ENCODE peak calls at places on chromosome 17, in four cellular contexts. H is SK-N-SH, A is K562, Y is HepG2. P is an unnamed sample.
A peak's percentile ranks its signal among the peaks of the same experiment; 100 is the strongest.

GRCh38 chr17:69223809-69224208 is 4.8 kb downstream of the ABCA10 start:
- DNase-seq in H (no peak), A (no peak), Y (peak; percentile 69), P (no peak)

GRCh38 chr17:29124135-29124930 is 55.9 kb downstream of the MYO18A start:
- DNase-seq in H (peak; percentile 80), A (peak; percentile 68), Y (peak; percentile 71), P (peak; percentile 51)

GRCh38 chr17:7431231-7431630 is 2.6 kb downstream of the SPEM3 start:
- DNase-seq in H (no peak), A (no peak), Y (no peak), P (no peak)

GRCh38 chr17:35930211-35931065 is at the start of gene RDM1:
- DNase-seq in H (peak; percentile 92), A (peak; percentile 98), Y (no peak), P (peak; percentile 94)

GRCh38 chr17:13970531-13970930 is 98.8 kb upstream of the COX10 start:
- DNase-seq in H (no peak), A (no peak), Y (no peak), P (no peak)

GRCh38 chr17:17780941-17781590 is 55.7 kb downstream of the SREBF1 start:
- DNase-seq in H (peak; percentile 54), A (no peak), Y (no peak), P (peak; percentile 71)

GRCh38 chr17:59856859-59857794 is 35.6 kb downstream of the TUBD1 start:
- DNase-seq in H (no peak), A (no peak), Y (no peak), P (no peak)

GRCh38 chr17:17774009-17774881 is 62.5 kb downstream of the SREBF1 start:
- DNase-seq in H (no peak), A (no peak), Y (no peak), P (no peak)

GRCh38 chr17:75869282-75870141 is 8.9 kb downstream of the TRIM47 start:
- DNase-seq in H (peak; percentile 53), A (peak; percentile 24), Y (peak; percentile 99), P (no peak)

GRCh38 chr17:75832652-75833400 is 11.4 kb downstream of the UNC13D start:
- DNase-seq in H (no peak), A (no peak), Y (no peak), P (peak; percentile 77)

GRCh38 chr17:5241861-5242671 is 7.4 kb upstream of the SCIMP start:
- DNase-seq in H (no peak), A (no peak), Y (no peak), P (no peak)

GRCh38 chr17:48330386-48330785 is 99.6 kb downstream of the SKAP1 start:
- DNase-seq in H (no peak), A (no peak), Y (no peak), P (no peak)

GRCh38 chr17:29179232-29180036 is 764 bp downstream of the MYO18A start:
- DNase-seq in H (peak; percentile 84), A (peak; percentile 87), Y (peak; percentile 89), P (peak; percentile 89)

GRCh38 chr17:49373115-49373514 is 11.1 kb upstream of the ZNF652 start:
- DNase-seq in H (no peak), A (no peak), Y (no peak), P (no peak)

GRCh38 chr17:61381537-61381936 is 18.1 kb upstream of the TBX2 start:
- DNase-seq in H (peak; percentile 76), A (no peak), Y (no peak), P (no peak)

GRCh38 chr17:77995146-77995852 is 36.8 kb downstream of the TNRC6C start:
- DNase-seq in H (peak; percentile 57), A (no peak), Y (no peak), P (no peak)

GRCh38 chr17:59067340-59067739 is 39.3 kb downstream of the TRIM37 start:
- DNase-seq in H (no peak), A (no peak), Y (no peak), P (no peak)

GRCh38 chr17:50947844-50948514 is 81.8 kb upstream of the TOB1 start:
- DNase-seq in H (peak; percentile 91), A (peak; percentile 49), Y (no peak), P (no peak)

GRCh38 chr17:43671075-43671692 is 9.5 kb upstream of the MEOX1 start:
- DNase-seq in H (no peak), A (no peak), Y (no peak), P (no peak)

GRCh38 chr17:72901098-72901497 is 191.4 kb downstream of the SLC39A11 start:
- DNase-seq in H (no peak), A (peak; percentile 21), Y (no peak), P (no peak)

GRCh38 chr17:1724869-1725641 is 551 bp downstream of the WDR81 start:
- DNase-seq in H (peak; percentile 81), A (no peak), Y (no peak), P (peak; percentile 36)

GRCh38 chr17:28900986-28901726 is 1.7 kb downstream of the DHRS13 start:
- DNase-seq in H (no peak), A (no peak), Y (peak; percentile 48), P (no peak)

GRCh38 chr17:75102385-75102821 is 7.4 kb upstream of the ARMC7 start:
- DNase-seq in H (no peak), A (no peak), Y (no peak), P (no peak)

GRCh38 chr17:34177642-34178041 is 77.4 kb upstream of the CCL2 start:
- DNase-seq in H (no peak), A (no peak), Y (no peak), P (no peak)

GRCh38 chr17:27858621-27859305 is 34.4 kb downstream of the LYRM9 start:
- DNase-seq in H (no peak), A (no peak), Y (no peak), P (no peak)

GRCh38 chr17:73564856-73565255 is 79.4 kb downstream of the SDK2 start:
- DNase-seq in H (no peak), A (no peak), Y (no peak), P (no peak)

GRCh38 chr17:16217002-16217635 is at the start of gene PIGL:
- DNase-seq in H (peak; percentile 87), A (peak; percentile 64), Y (peak; percentile 93), P (peak; percentile 85)

GRCh38 chr17:38442548-38442947 is 14.3 kb downstream of the ARHGAP23 start:
- DNase-seq in H (no peak), A (no peak), Y (no peak), P (no peak)

GRCh38 chr17:45264430-45264829 is 2.5 kb upstream of the SPATA32 start:
- DNase-seq in H (no peak), A (no peak), Y (no peak), P (no peak)

GRCh38 chr17:48429638-48430586 is at the start of gene SKAP1:
- DNase-seq in H (peak; percentile 29), A (no peak), Y (no peak), P (peak; percentile 68)

GRCh38 chr17:1232786-1233185 is 37.5 kb upstream of the BHLHA9 start:
- DNase-seq in H (no peak), A (no peak), Y (no peak), P (no peak)

GRCh38 chr17:3889613-3890012 is 3.2 kb downstream of the CAMKK1 start:
- DNase-seq in H (no peak), A (no peak), Y (no peak), P (no peak)

GRCh38 chr17:58517378-58517927 is 3.0 kb upstream of the MTMR4 start:
- DNase-seq in H (no peak), A (no peak), Y (no peak), P (no peak)

GRCh38 chr17:1639549-1639948 is 6.0 kb downstream of the SCARF1 start:
- DNase-seq in H (peak; percentile 50), A (no peak), Y (no peak), P (no peak)

GRCh38 chr17:81457917-81458555 is 54.6 kb downstream of the ACTG1 start:
- DNase-seq in H (peak; percentile 69), A (peak; percentile 54), Y (no peak), P (no peak)
- TF ChIP-seq FOXJ3 in H (no peak), A (no peak), Y (no peak), P (no peak)

GRCh38 chr17:79168486-79169055 is 93.9 kb downstream of the ENGASE start:
- DNase-seq in H (no peak), A (no peak), Y (no peak), P (no peak)

GRCh38 chr17:79169861-79170260 is 95.2 kb downstream of the ENGASE start:
- DNase-seq in H (no peak), A (no peak), Y (no peak), P (no peak)

GRCh38 chr17:79169366-79169765 is 94.7 kb downstream of the ENGASE start:
- DNase-seq in H (no peak), A (no peak), Y (no peak), P (no peak)

GRCh38 chr17:79174193-79174765 is 99.7 kb downstream of the ENGASE start:
- DNase-seq in H (no peak), A (no peak), Y (no peak), P (no peak)

GRCh38 chr17:79171152-79171551 is 96.5 kb downstream of the ENGASE start:
- DNase-seq in H (peak; percentile 72), A (no peak), Y (no peak), P (no peak)
- TF ChIP-seq FOXJ3 in H (no peak), A (no peak), Y (no peak), P (no peak)

GRCh38 chr17:20315821-20316220 is 151.5 kb downstream of the LGALS9B start:
- DNase-seq in H (no peak), A (no peak), Y (no peak), P (no peak)
- TF ChIP-seq FOXJ3 in H (no peak), A (no peak), Y (no peak), P (no peak)

GRCh38 chr17:40514013-40514875 is 12.8 kb upstream of the TNS4 start:
- DNase-seq in H (no peak), A (no peak), Y (no peak), P (no peak)

GRCh38 chr17:40517286-40517662 is 15.9 kb upstream of the TNS4 start:
- DNase-seq in H (no peak), A (no peak), Y (no peak), P (no peak)

GRCh38 chr17:40515011-40515410 is 13.6 kb upstream of the TNS4 start:
- DNase-seq in H (no peak), A (no peak), Y (no peak), P (no peak)

GRCh38 chr17:40516581-40517285 is 15.3 kb upstream of the TNS4 start:
- DNase-seq in H (peak; percentile 43), A (peak; percentile 66), Y (peak; percentile 93), P (no peak)

DNA sequence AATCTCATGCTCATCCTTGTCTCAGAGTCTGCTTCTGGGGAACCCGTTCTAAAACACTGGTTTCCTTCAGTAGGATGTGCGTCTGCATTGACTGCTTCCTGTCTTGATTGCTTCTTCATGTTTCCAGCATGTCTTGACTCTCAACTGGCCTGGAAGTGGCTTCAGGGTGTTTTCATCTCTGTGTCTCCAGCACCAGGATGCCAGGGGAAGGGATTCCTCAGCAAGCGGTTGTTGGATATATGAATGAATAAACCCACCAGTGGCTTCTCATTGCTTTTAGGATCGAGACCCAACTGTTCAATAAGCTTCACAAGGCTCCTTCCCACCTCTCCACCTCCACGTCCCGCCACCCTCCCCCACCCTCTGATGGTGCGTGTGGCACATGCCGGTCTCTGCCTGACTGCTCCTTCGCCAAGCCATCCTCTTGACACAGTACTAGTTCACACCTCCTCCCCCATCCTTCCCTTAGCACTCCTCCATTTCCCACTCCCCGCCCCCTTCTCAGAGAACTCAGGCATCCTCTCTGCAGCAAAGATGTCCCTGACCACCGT is 14.1 kb upstream of the TNS4 start:
- DNase-seq in H (no peak), A (no peak), Y (no peak), P (no peak)
- TF ChIP-seq FOXJ3 in H (no peak), A (no peak), Y (no peak), P (no peak)

DNA sequence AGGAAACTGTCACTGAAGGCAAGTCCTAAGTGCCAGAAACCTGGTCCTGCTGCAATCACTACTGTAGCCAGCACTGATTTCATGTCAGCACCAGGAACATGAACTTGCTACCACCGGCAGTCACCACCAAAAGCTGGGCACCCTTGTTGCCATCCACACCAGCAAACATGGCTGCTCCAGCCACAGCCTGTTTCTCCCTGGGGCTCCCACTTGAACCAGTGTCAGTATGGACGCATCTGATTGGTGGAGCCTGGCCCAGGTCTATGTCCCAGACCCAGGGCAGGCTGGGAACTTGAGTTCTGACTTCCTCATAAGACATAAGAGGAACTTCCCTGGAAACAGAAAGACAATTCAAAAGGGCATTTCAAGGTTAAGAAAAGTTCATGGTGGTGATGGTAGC is 56.5 kb downstream of the COPRS start:
- DNase-seq in H (no peak), A (peak; percentile 51), Y (no peak), P (no peak)
- TF ChIP-seq FOXJ3 in H (no peak), A (no peak), Y (no peak), P (no peak)

P was measured in WTC11.